ENCODE peak calls at places on chromosomes 4 and X, in four cellular contexts. U, Z, L and R are unnamed samples.

GRCh38 chr4:24831637-24832036 is 36.3 kb downstream of the SOD3 start:
- DNase-seq in L (no peak), U (no peak), Z (no peak), R (no peak)

GRCh38 chr4:168797176-168797575 is 212.9 kb downstream of the CBR4 start:
- DNase-seq in Z (no peak), L (no peak), U (no peak), R (no peak)

GRCh38 chr4:108619372-108620100 is 840 bp upstream of the RPL34 start:
- DNase-seq in L (no peak), Z (no peak), U (no peak), R (no peak)

GRCh38 chr4:93480452-93480851 is 348.1 kb upstream of the ATOH1 start:
- DNase-seq in U (no peak), Z (no peak), L (no peak), R (peak; percentile 15)

GRCh38 chr4:94765653-94766052 is 7.9 kb downstream of the BMPR1B start:
- DNase-seq in L (no peak), Z (no peak), U (no peak), R (no peak)

GRCh38 chrX:145405012-145405411 is 157.7 kb downstream of the SPANXN1 start:
- DNase-seq in U (peak; percentile 2), Z (peak; percentile 5), L (peak; percentile 21), R (peak; percentile 1)

GRCh38 chrX:85922821-85923220 is 124.5 kb downstream of the CHM start:
- DNase-seq in U (no peak), L (no peak), Z (no peak), R (no peak)

GRCh38 chr4:40820101-40820500 is 70.3 kb downstream of the NSUN7 start:
- DNase-seq in L (no peak), U (no peak), Z (no peak), R (no peak)

GRCh38 chr4:77146426-77147399 is 10.3 kb upstream of the CCNG2 start:
- DNase-seq in Z (no peak), U (no peak), L (no peak), R (no peak)

GRCh38 chr4:118099106-118099505 is 64.8 kb downstream of the NDST3 start:
- DNase-seq in Z (no peak), U (no peak), L (no peak), R (no peak)

GRCh38 chr4:21512351-21512750 is 436.2 kb downstream of the KCNIP4 start:
- DNase-seq in Z (no peak), L (peak; percentile 23), U (peak; percentile 0), R (peak; percentile 4)

GRCh38 chr4:162683659-162684370 is 482.9 kb downstream of the NAF1 start:
- DNase-seq in U (peak; percentile 11), Z (no peak), L (no peak), R (no peak)

GRCh38 chr4:187666634-187667033 is 328.9 kb upstream of the ZFP42 start:
- DNase-seq in L (no peak), Z (no peak), U (no peak), R (no peak)

GRCh38 chrX:17375631-17376380 is 806 bp downstream of the NHS start:
- DNase-seq in Z (peak; percentile 31), L (peak; percentile 18), U (peak; percentile 10), R (no peak)

GRCh38 chr4:169110633-169111032 is 100.6 kb upstream of the CBR4 start:
- DNase-seq in L (no peak), U (no peak), Z (no peak), R (no peak)

GRCh38 chr4:140529434-140529833 is 5.5 kb downstream of the ELMOD2 start:
- DNase-seq in U (no peak), L (no peak), Z (no peak), R (no peak)

GRCh38 chrX:40660381-40660780 is 13.0 kb upstream of the CXorf38 start:
- DNase-seq in Z (no peak), L (no peak), U (no peak), R (no peak)

GRCh38 chrX:107675823-107676555 is 47.7 kb downstream of the PRPS1 start:
- DNase-seq in Z (peak; percentile 29), L (no peak), U (no peak), R (no peak)

GRCh38 chr4:181874582-181874981 is 368.6 kb upstream of the TENM3 start:
- DNase-seq in U (no peak), Z (no peak), L (no peak), R (no peak)

GRCh38 chrX:22300130-22300529 is 27.4 kb downstream of the CBLL2 start:
- DNase-seq in L (no peak), U (no peak), Z (peak; percentile 38), R (peak; percentile 45)

GRCh38 chr4:113159901-113160545 is 110.6 kb downstream of the ANK2 start:
- DNase-seq in Z (no peak), L (no peak), U (no peak), R (no peak)

GRCh38 chrX:40683245-40683644 is 35.9 kb upstream of the CXorf38 start:
- DNase-seq in L (no peak), Z (no peak), U (no peak), R (no peak)